ENCODE peak calls at places on chromosomes 3 and 15, in five cellular contexts. One of them, this sample, is unnamed.

GRCh38 chr3:66469220-66469640 is 31.6 kb downstream of the LRIG1 start:
- ATAC-seq in naive thymus-derived CD4-positive, alpha-beta T cell: no peak
- ATAC-seq in CD4-positive, alpha-beta T cell: no peak
- ATAC-seq in stimulated activated naive CD8-positive, alpha-beta T cell treated with anti-CD3 and anti-CD28 coated beads, Interleukin-15, Interleukin-2, amounts not matched to agents 100 U/mL and 50 U/mL, for 24 hours: peak; percentile 69
- ATAC-seq in left cardiac atrium: no peak
- ATAC-seq in this sample: peak; percentile 65

GRCh38 chr15:25848769-25849430 is 14.2 kb downstream of the ATP10A start:
- ATAC-seq in naive thymus-derived CD4-positive, alpha-beta T cell: no peak
- ATAC-seq in CD4-positive, alpha-beta T cell: no peak
- ATAC-seq in left cardiac atrium: no peak
- ATAC-seq in stimulated activated naive CD8-positive, alpha-beta T cell treated with anti-CD3 and anti-CD28 coated beads, Interleukin-15, Interleukin-2, amounts not matched to agents 100 U/mL and 50 U/mL, for 24 hours: no peak
- ATAC-seq in this sample: peak; percentile 8

GRCh38 chr3:179658584-179658983 is 5.7 kb downstream of the USP13 start:
- ATAC-seq in CD4-positive, alpha-beta T cell: no peak
- ATAC-seq in stimulated activated naive CD8-positive, alpha-beta T cell treated with anti-CD3 and anti-CD28 coated beads, Interleukin-15, Interleukin-2, amounts not matched to agents 100 U/mL and 50 U/mL, for 24 hours: no peak
- ATAC-seq in naive thymus-derived CD4-positive, alpha-beta T cell: no peak
- ATAC-seq in left cardiac atrium: no peak
- ATAC-seq in this sample: no peak

GRCh38 chr3:123778991-123779622 is 105.0 kb downstream of the MYLK start:
- ATAC-seq in naive thymus-derived CD4-positive, alpha-beta T cell: no peak
- ATAC-seq in CD4-positive, alpha-beta T cell: no peak
- ATAC-seq in stimulated activated naive CD8-positive, alpha-beta T cell treated with anti-CD3 and anti-CD28 coated beads, Interleukin-15, Interleukin-2, amounts not matched to agents 100 U/mL and 50 U/mL, for 24 hours: no peak
- ATAC-seq in left cardiac atrium: no peak
- ATAC-seq in this sample: no peak

GRCh38 chr3:72329354-72329753 is 518.9 kb downstream of the SHQ1 start:
- ATAC-seq in left cardiac atrium: peak; percentile 47
- ATAC-seq in naive thymus-derived CD4-positive, alpha-beta T cell: no peak
- ATAC-seq in CD4-positive, alpha-beta T cell: no peak
- ATAC-seq in stimulated activated naive CD8-positive, alpha-beta T cell treated with anti-CD3 and anti-CD28 coated beads, Interleukin-15, Interleukin-2, amounts not matched to agents 100 U/mL and 50 U/mL, for 24 hours: no peak
- ATAC-seq in this sample: no peak

GRCh38 chr3:25592510-25592968 is 72.2 kb downstream of the TOP2B start:
- ATAC-seq in naive thymus-derived CD4-positive, alpha-beta T cell: no peak
- ATAC-seq in stimulated activated naive CD8-positive, alpha-beta T cell treated with anti-CD3 and anti-CD28 coated beads, Interleukin-15, Interleukin-2, amounts not matched to agents 100 U/mL and 50 U/mL, for 24 hours: peak; percentile 72
- ATAC-seq in left cardiac atrium: peak; percentile 67
- ATAC-seq in CD4-positive, alpha-beta T cell: no peak
- ATAC-seq in this sample: peak; percentile 34

GRCh38 chr3:166809520-166809919 is 570.6 kb downstream of the ZBBX start:
- ATAC-seq in stimulated activated naive CD8-positive, alpha-beta T cell treated with anti-CD3 and anti-CD28 coated beads, Interleukin-15, Interleukin-2, amounts not matched to agents 100 U/mL and 50 U/mL, for 24 hours: no peak
- ATAC-seq in left cardiac atrium: no peak
- ATAC-seq in CD4-positive, alpha-beta T cell: no peak
- ATAC-seq in naive thymus-derived CD4-positive, alpha-beta T cell: no peak
- ATAC-seq in this sample: no peak

GRCh38 chr3:138398791-138399575 is 35.4 kb upstream of the ESYT3 start:
- ATAC-seq in stimulated activated naive CD8-positive, alpha-beta T cell treated with anti-CD3 and anti-CD28 coated beads, Interleukin-15, Interleukin-2, amounts not matched to agents 100 U/mL and 50 U/mL, for 24 hours: no peak
- ATAC-seq in CD4-positive, alpha-beta T cell: no peak
- ATAC-seq in naive thymus-derived CD4-positive, alpha-beta T cell: no peak
- ATAC-seq in left cardiac atrium: peak; percentile 5
- ATAC-seq in this sample: no peak

GRCh38 chr15:60351066-60351465 is 46.7 kb downstream of the ANXA2 start:
- ATAC-seq in stimulated activated naive CD8-positive, alpha-beta T cell treated with anti-CD3 and anti-CD28 coated beads, Interleukin-15, Interleukin-2, amounts not matched to agents 100 U/mL and 50 U/mL, for 24 hours: no peak
- ATAC-seq in CD4-positive, alpha-beta T cell: no peak
- ATAC-seq in left cardiac atrium: peak; percentile 7
- ATAC-seq in naive thymus-derived CD4-positive, alpha-beta T cell: no peak
- ATAC-seq in this sample: no peak

GRCh38 chr15:59550520-59550919 is 61.1 kb upstream of the GCNT3 start:
- ATAC-seq in stimulated activated naive CD8-positive, alpha-beta T cell treated with anti-CD3 and anti-CD28 coated beads, Interleukin-15, Interleukin-2, amounts not matched to agents 100 U/mL and 50 U/mL, for 24 hours: no peak
- ATAC-seq in naive thymus-derived CD4-positive, alpha-beta T cell: no peak
- ATAC-seq in left cardiac atrium: peak; percentile 59
- ATAC-seq in CD4-positive, alpha-beta T cell: no peak
- ATAC-seq in this sample: no peak

GRCh38 chr3:139110072-139110830 is 65.6 kb upstream of the PRR23C start:
- ATAC-seq in CD4-positive, alpha-beta T cell: no peak
- ATAC-seq in stimulated activated naive CD8-positive, alpha-beta T cell treated with anti-CD3 and anti-CD28 coated beads, Interleukin-15, Interleukin-2, amounts not matched to agents 100 U/mL and 50 U/mL, for 24 hours: no peak
- ATAC-seq in naive thymus-derived CD4-positive, alpha-beta T cell: no peak
- ATAC-seq in left cardiac atrium: peak; percentile 46
- ATAC-seq in this sample: no peak

GRCh38 chr3:133926736-133927542 is 31.3 kb upstream of the RAB6B start:
- ATAC-seq in stimulated activated naive CD8-positive, alpha-beta T cell treated with anti-CD3 and anti-CD28 coated beads, Interleukin-15, Interleukin-2, amounts not matched to agents 100 U/mL and 50 U/mL, for 24 hours: peak; percentile 6
- ATAC-seq in CD4-positive, alpha-beta T cell: no peak
- ATAC-seq in naive thymus-derived CD4-positive, alpha-beta T cell: no peak
- ATAC-seq in left cardiac atrium: peak; percentile 23
- ATAC-seq in this sample: peak; percentile 3

GRCh38 chr15:63238796-63239195 is 38.6 kb upstream of the APH1B start:
- ATAC-seq in CD4-positive, alpha-beta T cell: no peak
- ATAC-seq in left cardiac atrium: peak; percentile 42
- ATAC-seq in stimulated activated naive CD8-positive, alpha-beta T cell treated with anti-CD3 and anti-CD28 coated beads, Interleukin-15, Interleukin-2, amounts not matched to agents 100 U/mL and 50 U/mL, for 24 hours: peak; percentile 93
- ATAC-seq in naive thymus-derived CD4-positive, alpha-beta T cell: peak; percentile 46
- ATAC-seq in this sample: peak; percentile 96

GRCh38 chr3:114231616-114232015 is 5.8 kb downstream of the ZNF80 start:
- ATAC-seq in naive thymus-derived CD4-positive, alpha-beta T cell: peak; percentile 84
- ATAC-seq in stimulated activated naive CD8-positive, alpha-beta T cell treated with anti-CD3 and anti-CD28 coated beads, Interleukin-15, Interleukin-2, amounts not matched to agents 100 U/mL and 50 U/mL, for 24 hours: peak; percentile 86
- ATAC-seq in left cardiac atrium: no peak
- ATAC-seq in CD4-positive, alpha-beta T cell: peak; percentile 89
- ATAC-seq in this sample: peak; percentile 75

GRCh38 chr15:59380902-59381610 is 8.4 kb upstream of the MYO1E start:
- ATAC-seq in naive thymus-derived CD4-positive, alpha-beta T cell: no peak
- ATAC-seq in CD4-positive, alpha-beta T cell: no peak
- ATAC-seq in stimulated activated naive CD8-positive, alpha-beta T cell treated with anti-CD3 and anti-CD28 coated beads, Interleukin-15, Interleukin-2, amounts not matched to agents 100 U/mL and 50 U/mL, for 24 hours: no peak
- ATAC-seq in left cardiac atrium: no peak
- ATAC-seq in this sample: no peak

GRCh38 chr3:64174328-64174727 is 50.9 kb downstream of the PRICKLE2 start:
- ATAC-seq in CD4-positive, alpha-beta T cell: no peak
- ATAC-seq in naive thymus-derived CD4-positive, alpha-beta T cell: no peak
- ATAC-seq in left cardiac atrium: no peak
- ATAC-seq in stimulated activated naive CD8-positive, alpha-beta T cell treated with anti-CD3 and anti-CD28 coated beads, Interleukin-15, Interleukin-2, amounts not matched to agents 100 U/mL and 50 U/mL, for 24 hours: no peak
- ATAC-seq in this sample: no peak

GRCh38 chr3:41405466-41405865 is 206.2 kb downstream of the CTNNB1 start:
- ATAC-seq in stimulated activated naive CD8-positive, alpha-beta T cell treated with anti-CD3 and anti-CD28 coated beads, Interleukin-15, Interleukin-2, amounts not matched to agents 100 U/mL and 50 U/mL, for 24 hours: peak; percentile 55
- ATAC-seq in naive thymus-derived CD4-positive, alpha-beta T cell: no peak
- ATAC-seq in CD4-positive, alpha-beta T cell: no peak
- ATAC-seq in left cardiac atrium: no peak
- ATAC-seq in this sample: peak; percentile 53

GRCh38 chr3:112297714-112298113 is 3.7 kb upstream of the SLC9C1 start:
- ATAC-seq in naive thymus-derived CD4-positive, alpha-beta T cell: no peak
- ATAC-seq in CD4-positive, alpha-beta T cell: no peak
- ATAC-seq in stimulated activated naive CD8-positive, alpha-beta T cell treated with anti-CD3 and anti-CD28 coated beads, Interleukin-15, Interleukin-2, amounts not matched to agents 100 U/mL and 50 U/mL, for 24 hours: no peak
- ATAC-seq in left cardiac atrium: no peak
- ATAC-seq in this sample: peak; percentile 12

GRCh38 chr3:183159319-183159718 is 3.2 kb downstream of the LAMP3 start:
- ATAC-seq in stimulated activated naive CD8-positive, alpha-beta T cell treated with anti-CD3 and anti-CD28 coated beads, Interleukin-15, Interleukin-2, amounts not matched to agents 100 U/mL and 50 U/mL, for 24 hours: no peak
- ATAC-seq in left cardiac atrium: no peak
- ATAC-seq in naive thymus-derived CD4-positive, alpha-beta T cell: no peak
- ATAC-seq in CD4-positive, alpha-beta T cell: no peak
- ATAC-seq in this sample: no peak

GRCh38 chr15:93664180-93664951 is 567.0 kb upstream of the MCTP2 start:
- ATAC-seq in CD4-positive, alpha-beta T cell: no peak
- ATAC-seq in left cardiac atrium: no peak
- ATAC-seq in stimulated activated naive CD8-positive, alpha-beta T cell treated with anti-CD3 and anti-CD28 coated beads, Interleukin-15, Interleukin-2, amounts not matched to agents 100 U/mL and 50 U/mL, for 24 hours: no peak
- ATAC-seq in naive thymus-derived CD4-positive, alpha-beta T cell: no peak
- ATAC-seq in this sample: no peak

GRCh38 chr15:99669250-99669649 is 64.0 kb downstream of the LYSMD4 start:
- ATAC-seq in CD4-positive, alpha-beta T cell: no peak
- ATAC-seq in left cardiac atrium: peak; percentile 71
- ATAC-seq in stimulated activated naive CD8-positive, alpha-beta T cell treated with anti-CD3 and anti-CD28 coated beads, Interleukin-15, Interleukin-2, amounts not matched to agents 100 U/mL and 50 U/mL, for 24 hours: no peak
- ATAC-seq in naive thymus-derived CD4-positive, alpha-beta T cell: no peak
- ATAC-seq in this sample: no peak

GRCh38 chr15:77568960-77569646 is 63.6 kb downstream of the LINGO1 start:
- ATAC-seq in CD4-positive, alpha-beta T cell: no peak
- ATAC-seq in stimulated activated naive CD8-positive, alpha-beta T cell treated with anti-CD3 and anti-CD28 coated beads, Interleukin-15, Interleukin-2, amounts not matched to agents 100 U/mL and 50 U/mL, for 24 hours: no peak
- ATAC-seq in naive thymus-derived CD4-positive, alpha-beta T cell: no peak
- ATAC-seq in left cardiac atrium: peak; percentile 65
- ATAC-seq in this sample: no peak

GRCh38 chr3:155886915-155887314 is 16.5 kb downstream of the GMPS start:
- ATAC-seq in CD4-positive, alpha-beta T cell: no peak
- ATAC-seq in left cardiac atrium: no peak
- ATAC-seq in stimulated activated naive CD8-positive, alpha-beta T cell treated with anti-CD3 and anti-CD28 coated beads, Interleukin-15, Interleukin-2, amounts not matched to agents 100 U/mL and 50 U/mL, for 24 hours: peak; percentile 9
- ATAC-seq in naive thymus-derived CD4-positive, alpha-beta T cell: no peak
- ATAC-seq in this sample: peak; percentile 24

GRCh38 chr15:33757505-33758211 is 210.6 kb upstream of the CHRM5 start:
- ATAC-seq in stimulated activated naive CD8-positive, alpha-beta T cell treated with anti-CD3 and anti-CD28 coated beads, Interleukin-15, Interleukin-2, amounts not matched to agents 100 U/mL and 50 U/mL, for 24 hours: no peak
- ATAC-seq in naive thymus-derived CD4-positive, alpha-beta T cell: no peak
- ATAC-seq in CD4-positive, alpha-beta T cell: no peak
- ATAC-seq in left cardiac atrium: no peak
- ATAC-seq in this sample: no peak

GRCh38 chr3:129226374-129226773 is 23.0 kb upstream of the COPG1 start:
- ATAC-seq in CD4-positive, alpha-beta T cell: no peak
- ATAC-seq in stimulated activated naive CD8-positive, alpha-beta T cell treated with anti-CD3 and anti-CD28 coated beads, Interleukin-15, Interleukin-2, amounts not matched to agents 100 U/mL and 50 U/mL, for 24 hours: no peak
- ATAC-seq in naive thymus-derived CD4-positive, alpha-beta T cell: peak; percentile 47
- ATAC-seq in left cardiac atrium: peak; percentile 88
- ATAC-seq in this sample: no peak

GRCh38 chr3:141375381-141376301 is 7.3 kb downstream of the ZBTB38 start:
- ATAC-seq in stimulated activated naive CD8-positive, alpha-beta T cell treated with anti-CD3 and anti-CD28 coated beads, Interleukin-15, Interleukin-2, amounts not matched to agents 100 U/mL and 50 U/mL, for 24 hours: no peak
- ATAC-seq in left cardiac atrium: no peak
- ATAC-seq in CD4-positive, alpha-beta T cell: no peak
- ATAC-seq in naive thymus-derived CD4-positive, alpha-beta T cell: no peak
- ATAC-seq in this sample: no peak

GRCh38 chr15:94080416-94080815 is 150.9 kb upstream of the MCTP2 start:
- ATAC-seq in naive thymus-derived CD4-positive, alpha-beta T cell: peak; percentile 37
- ATAC-seq in CD4-positive, alpha-beta T cell: no peak
- ATAC-seq in stimulated activated naive CD8-positive, alpha-beta T cell treated with anti-CD3 and anti-CD28 coated beads, Interleukin-15, Interleukin-2, amounts not matched to agents 100 U/mL and 50 U/mL, for 24 hours: no peak
- ATAC-seq in left cardiac atrium: peak; percentile 68
- ATAC-seq in this sample: no peak

GRCh38 chr3:48678056-48678455 is 7.7 kb downstream of the NCKIPSD start:
- ATAC-seq in left cardiac atrium: no peak
- ATAC-seq in naive thymus-derived CD4-positive, alpha-beta T cell: no peak
- ATAC-seq in CD4-positive, alpha-beta T cell: no peak
- ATAC-seq in stimulated activated naive CD8-positive, alpha-beta T cell treated with anti-CD3 and anti-CD28 coated beads, Interleukin-15, Interleukin-2, amounts not matched to agents 100 U/mL and 50 U/mL, for 24 hours: no peak
- ATAC-seq in this sample: no peak